ENCODE peak calls at places on chromosomes 5 and 9, in nine cellular contexts. O is GM23338, S is transverse colon, I is sigmoid colon, U is spleen, N is esophagus muscularis mucosa, L is suprapubic skin, E is breast epithelium, A is Panc1. Z is an unnamed sample.

GRCh38 chr5:32852535-32852934 is 141.4 kb downstream of the NPR3 start:
- DNase-seq in O (peak), S (peak), I (no peak), U (no peak), N (no peak), L (no peak), E (no peak), A (peak), Z (no peak)

GRCh38 chr9:36416870-36417269 is 16.8 kb upstream of the RNF38 start:
- DNase-seq in O (no peak), S (no peak), I (no peak), U (no peak), N (no peak), L (no peak), E (no peak), A (no peak), Z (no peak)

GRCh38 chr9:123550012-123550411 is 194.0 kb downstream of the CRB2 start:
- DNase-seq in O (no peak), S (no peak), I (no peak), U (no peak), N (peak), L (no peak), E (no peak), A (no peak), Z (no peak)

GRCh38 chr9:123135458-123135857 is 102.0 kb downstream of the GPR21 start:
- DNase-seq in O (no peak), S (no peak), I (no peak), U (no peak), N (no peak), L (no peak), E (no peak), A (no peak), Z (no peak)

GRCh38 chr9:98706651-98707103 is 2.1 kb downstream of the GABBR2 start:
- DNase-seq in O (no peak), S (no peak), I (no peak), U (no peak), N (no peak), L (no peak), E (no peak), A (no peak), Z (no peak)

GRCh38 chr9:101628173-101628572 is 33.4 kb upstream of the PPP3R2 start:
- DNase-seq in O (peak), S (no peak), I (no peak), U (no peak), N (no peak), L (no peak), E (no peak), A (no peak), Z (no peak)

GRCh38 chr9:114157516-114158176 is 2.3 kb downstream of the COL27A1 start:
- DNase-seq in O (no peak), S (no peak), I (no peak), U (no peak), N (no peak), L (no peak), E (no peak), A (no peak), Z (no peak)

GRCh38 chr9:117411547-117411946 is 3.3 kb downstream of the ASTN2 start:
- DNase-seq in O (peak), S (no peak), I (no peak), U (no peak), N (no peak), L (no peak), E (no peak), A (peak), Z (no peak)

GRCh38 chr9:1530681-1531080 is 480.5 kb downstream of the DMRT2 start:
- DNase-seq in O (no peak), S (no peak), I (no peak), U (no peak), N (no peak), L (no peak), E (no peak), A (no peak), Z (no peak)

GRCh38 chr5:54063817-54064216 is 246.6 kb downstream of the ARL15 start:
- DNase-seq in O (no peak), S (no peak), I (no peak), U (no peak), N (no peak), L (no peak), E (no peak), A (no peak), Z (no peak)

GRCh38 chr5:102931085-102931484 is 176.0 kb downstream of the PAM start:
- DNase-seq in O (no peak), S (no peak), I (no peak), U (no peak), N (no peak), L (no peak), E (no peak), A (no peak), Z (no peak)

GRCh38 chr5:102933300-102933699 is 178.2 kb downstream of the PAM start:
- DNase-seq in O (no peak), S (peak), I (no peak), U (no peak), N (no peak), L (no peak), E (no peak), A (no peak), Z (no peak)

GRCh38 chr5:102932781-102933180 is 177.7 kb downstream of the PAM start:
- DNase-seq in O (no peak), S (no peak), I (no peak), U (no peak), N (no peak), L (no peak), E (no peak), A (no peak), Z (no peak)

GRCh38 chr5:102930244-102930643 is 175.1 kb downstream of the PAM start:
- DNase-seq in O (no peak), S (no peak), I (no peak), U (no peak), N (no peak), L (no peak), E (no peak), A (no peak), Z (no peak)

DNA sequence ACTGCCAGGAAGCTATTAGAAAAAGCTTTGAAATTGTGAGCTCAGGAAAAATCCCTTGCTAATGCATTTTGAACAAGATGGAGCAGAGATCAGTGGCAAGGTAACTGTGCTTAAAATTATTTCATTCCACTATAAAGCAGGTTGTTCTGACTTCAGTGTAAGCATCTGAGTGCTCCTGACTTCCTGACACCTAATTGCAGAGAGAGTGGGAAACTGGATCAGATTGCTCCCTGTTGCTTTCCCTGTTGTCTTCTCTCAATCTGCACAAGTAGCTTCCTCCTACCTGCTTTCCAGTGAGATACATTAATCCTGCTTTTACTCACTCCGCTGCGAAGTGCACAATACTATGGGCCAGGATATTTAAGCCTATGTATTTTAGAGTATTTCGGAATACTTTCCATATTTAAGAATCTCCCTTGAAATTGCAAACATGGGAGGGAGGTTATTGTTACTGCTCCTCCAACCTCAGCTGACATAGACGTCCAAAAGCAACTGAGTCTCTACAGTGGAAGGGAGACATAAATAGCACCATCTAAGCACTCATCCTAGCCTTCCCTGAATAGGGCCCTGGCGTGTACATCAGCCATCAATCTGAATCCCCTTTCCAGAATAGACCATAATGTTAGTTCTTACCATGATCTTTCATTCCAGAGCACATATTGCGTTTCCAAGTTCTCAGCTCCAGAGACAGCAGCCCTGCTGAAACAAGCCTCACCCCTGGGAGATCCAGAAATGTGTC is 178.8 kb downstream of the PAM start:
- DNase-seq in O (no peak), S (no peak), I (no peak), U (no peak), N (no peak), L (no peak), E (no peak), A (no peak), Z (no peak)
- TF ChIP-seq POLR2AphosphoS5 in O (no peak), S (no peak), I (no peak), U (no peak), N (no peak), L (no peak), E (no peak), A (no peak), Z (no peak)

DNA sequence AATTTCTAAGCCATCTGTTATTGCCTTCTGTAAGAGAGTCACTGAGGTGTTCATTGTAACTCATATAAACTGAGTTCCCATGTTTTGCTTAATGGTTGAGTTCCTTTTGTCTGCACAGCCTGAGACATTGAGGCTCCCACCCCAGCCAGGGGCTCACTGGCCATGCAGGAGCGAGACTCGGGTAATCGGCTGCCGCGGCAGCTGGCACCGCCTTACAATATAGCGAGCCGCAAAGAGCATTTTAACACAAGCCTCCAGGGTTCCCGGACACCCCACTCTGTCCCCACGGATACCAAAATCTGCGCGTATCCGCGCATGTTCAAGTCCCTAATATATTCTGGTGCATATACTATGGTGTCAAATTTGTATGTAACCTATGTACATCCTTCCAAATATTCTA is 24.4 kb upstream of the GLDC start:
- DNase-seq in O (no peak), S (no peak), I (no peak), U (peak), N (no peak), L (no peak), E (no peak), A (no peak), Z (no peak)
- H3K27ac ChIP-seq in O (no peak), S (no peak), I (no peak), U (no peak), N (no peak), L (no peak), E (no peak), A (no peak), Z (no peak)

DNA sequence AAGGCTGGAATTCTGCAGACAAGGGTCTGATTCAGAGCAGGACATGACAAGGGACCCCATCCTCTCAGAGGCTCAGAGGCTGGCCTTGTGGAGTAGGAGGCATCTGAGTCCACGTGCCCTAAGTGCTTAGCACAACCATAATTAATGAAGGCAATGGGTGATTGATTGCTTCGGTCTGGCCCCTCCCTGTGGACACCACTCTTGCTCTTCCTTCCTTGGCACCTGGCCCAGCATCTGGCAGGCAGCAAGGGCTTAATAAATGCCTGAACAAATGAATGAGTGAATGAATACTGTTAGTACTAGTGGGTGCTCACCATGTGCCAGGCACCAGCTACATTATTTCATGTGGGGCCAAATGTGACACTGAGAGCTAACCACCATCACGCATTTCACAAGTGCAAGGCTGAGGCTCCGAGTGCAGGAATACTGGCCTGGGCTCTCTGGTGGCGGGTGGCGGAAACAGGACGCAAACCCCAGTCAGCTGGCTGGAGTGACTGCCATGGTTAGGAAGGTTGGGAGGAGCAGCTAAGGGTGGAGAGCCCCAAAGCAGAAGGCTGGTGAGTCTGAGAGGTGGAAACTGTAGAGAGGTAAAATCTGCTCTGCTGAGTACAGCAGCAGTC is 53.6 kb downstream of the ASS1 start:
- DNase-seq in O (no peak), S (no peak), I (no peak), U (no peak), N (no peak), L (no peak), E (no peak), A (no peak), Z (no peak)
- TF ChIP-seq POLR2AphosphoS5 in O (no peak), S (no peak), I (no peak), U (no peak), N (no peak), L (no peak), E (no peak), A (no peak), Z (no peak)

GRCh38 chr5:143220748-143221211 is 182.7 kb downstream of the NR3C1 start:
- DNase-seq in O (no peak), S (no peak), I (no peak), U (no peak), N (no peak), L (no peak), E (no peak), A (no peak), Z (no peak)
- H3K27ac ChIP-seq in O (no peak), S (peak), I (peak), U (peak), N (peak), L (peak), E (peak), A (no peak), Z (no peak)

GRCh38 chr9:107070591-107070990 is 207.6 kb downstream of the ZNF462 start:
- DNase-seq in O (no peak), S (no peak), I (no peak), U (no peak), N (no peak), L (no peak), E (no peak), A (no peak), Z (no peak)

GRCh38 chr9:107068581-107068980 is 205.6 kb downstream of the ZNF462 start:
- DNase-seq in O (no peak), S (peak), I (no peak), U (no peak), N (no peak), L (no peak), E (no peak), A (no peak), Z (no peak)

GRCh38 chr9:107064378-107064777 is 201.4 kb downstream of the ZNF462 start:
- DNase-seq in O (no peak), S (no peak), I (no peak), U (no peak), N (no peak), L (no peak), E (no peak), A (no peak), Z (no peak)

GRCh38 chr9:107067715-107068416 is 204.9 kb downstream of the ZNF462 start:
- DNase-seq in O (no peak), S (peak), I (no peak), U (no peak), N (no peak), L (no peak), E (no peak), A (no peak), Z (no peak)
- TF ChIP-seq POLR2AphosphoS5 in O (no peak), S (no peak), I (no peak), U (no peak), N (no peak), L (no peak), E (no peak), A (no peak), Z (no peak)

DNA sequence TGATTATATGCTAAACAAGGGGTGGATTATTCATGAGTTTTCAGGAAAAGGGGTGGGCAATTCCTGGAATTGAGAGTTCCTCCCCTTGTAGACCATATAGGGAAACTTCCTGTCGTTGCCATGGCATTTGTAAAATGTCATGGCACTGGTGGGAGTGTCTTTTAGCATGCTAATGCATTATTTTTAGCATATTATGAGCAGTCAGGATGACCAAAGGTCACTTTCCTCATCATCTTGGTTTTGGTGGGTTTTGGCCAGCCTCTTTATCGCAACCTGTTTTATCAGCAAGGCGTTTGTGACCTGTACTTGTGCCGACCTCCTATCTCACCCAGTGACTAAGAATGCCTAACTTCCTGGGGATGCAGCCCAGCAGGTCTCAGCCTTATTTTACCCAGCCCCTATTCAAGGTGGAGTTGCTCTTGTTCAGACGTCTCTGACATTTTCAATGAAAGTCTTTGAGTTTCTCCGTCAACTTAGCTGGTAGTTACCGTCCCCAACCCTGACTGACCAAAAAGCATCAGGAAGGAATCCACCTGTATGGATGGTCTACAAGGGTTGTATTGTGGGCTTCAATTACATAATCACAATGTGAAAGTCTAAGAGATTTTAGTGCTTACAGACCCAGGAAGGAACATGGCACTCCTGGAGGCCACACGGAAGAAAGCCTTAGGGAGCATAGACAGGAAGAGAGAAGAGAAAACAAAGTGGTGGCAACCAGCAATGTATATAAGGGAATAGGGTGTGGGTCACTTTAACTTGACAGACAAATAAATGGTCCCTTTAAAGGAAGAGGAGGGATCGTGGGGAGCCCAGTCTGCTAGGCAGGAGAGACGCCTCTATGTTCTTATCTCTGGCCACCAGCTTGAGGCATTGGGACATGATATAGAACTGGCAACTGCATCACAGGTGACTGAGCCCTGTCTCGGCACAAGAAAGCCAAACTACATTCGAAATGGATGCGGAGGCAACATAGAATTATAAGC is 80.6 kb downstream of the ALDH7A1 start:
- DNase-seq in O (no peak), S (no peak), I (no peak), U (no peak), N (no peak), L (no peak), E (no peak), A (no peak), Z (peak)
- H3K27ac ChIP-seq in O (no peak), S (no peak), I (peak), U (peak), N (peak), L (no peak), E (peak), A (no peak), Z (peak)

GRCh38 chr9:134468358-134468757 is 142.1 kb downstream of the RXRA start:
- DNase-seq in O (no peak), S (no peak), I (no peak), U (no peak), N (no peak), L (no peak), E (no peak), A (no peak), Z (no peak)

GRCh38 chr9:134472256-134472655 is 146.0 kb downstream of the RXRA start:
- DNase-seq in O (no peak), S (no peak), I (no peak), U (no peak), N (no peak), L (no peak), E (no peak), A (no peak), Z (no peak)

GRCh38 chr9:134473353-134474057 is 147.2 kb downstream of the RXRA start:
- DNase-seq in O (no peak), S (no peak), I (no peak), U (no peak), N (no peak), L (no peak), E (no peak), A (no peak), Z (no peak)

GRCh38 chr9:134466869-134467616 is 140.8 kb downstream of the RXRA start:
- DNase-seq in O (peak), S (no peak), I (no peak), U (no peak), N (no peak), L (no peak), E (no peak), A (no peak), Z (no peak)

DNA sequence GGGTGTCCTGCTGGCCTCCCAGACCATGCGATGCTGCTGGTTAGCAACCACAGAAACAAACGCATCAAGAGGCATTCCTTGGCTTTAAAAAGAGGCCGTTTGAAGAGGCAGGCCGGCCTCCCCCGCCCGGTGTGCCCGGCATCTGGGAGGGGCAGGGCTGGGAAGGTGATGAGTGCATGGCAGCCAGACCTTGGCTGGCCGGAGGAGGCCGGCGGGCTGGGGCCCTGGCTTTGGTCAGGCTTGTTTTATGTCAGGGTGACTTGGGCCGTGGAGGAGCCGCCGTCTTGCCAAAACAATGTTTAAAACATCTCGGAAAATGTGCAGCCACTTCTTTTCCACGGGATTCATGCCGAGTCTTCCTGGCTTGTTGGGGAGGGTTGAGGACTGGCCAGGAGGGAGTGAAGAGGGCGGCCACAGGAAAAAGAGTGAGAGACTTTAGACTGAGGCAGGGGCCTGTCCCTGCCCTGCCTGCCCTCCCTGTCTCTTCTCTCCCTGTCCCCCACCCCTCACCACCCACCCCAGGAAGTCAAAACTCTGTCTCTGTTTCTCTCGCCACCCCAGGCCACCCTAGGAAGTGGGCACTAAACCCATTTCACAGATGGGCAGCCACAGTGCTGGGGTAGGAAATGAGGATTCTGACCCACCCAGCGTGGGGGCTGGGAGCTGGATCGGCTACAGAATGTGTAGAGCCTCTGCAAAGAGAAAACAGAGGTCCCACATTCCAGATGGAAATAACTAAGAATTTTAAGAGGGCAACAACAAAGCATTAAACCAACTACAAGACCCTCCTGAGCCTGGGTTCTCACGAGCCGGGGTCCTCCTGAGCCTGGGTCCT is 143.0 kb downstream of the RXRA start:
- DNase-seq in O (no peak), S (peak), I (peak), U (no peak), N (peak), L (no peak), E (no peak), A (no peak), Z (no peak)
- TF ChIP-seq POLR2AphosphoS5 in O (no peak), S (no peak), I (no peak), U (no peak), N (peak), L (no peak), E (no peak), A (no peak), Z (peak)

GRCh38 chr9:128053560-128053959 is 13.6 kb downstream of the NAIF1 start:
- DNase-seq in O (no peak), S (no peak), I (no peak), U (peak), N (no peak), L (no peak), E (no peak), A (no peak), Z (no peak)
- H3K27ac ChIP-seq in O (no peak), S (peak), I (peak), U (peak), N (peak), L (no peak), E (no peak), A (no peak), Z (peak)

GRCh38 chr5:124924729-124925128 is 178.3 kb upstream of the ZNF608 start:
- DNase-seq in O (no peak), S (no peak), I (no peak), U (no peak), N (no peak), L (no peak), E (no peak), A (no peak), Z (no peak)
- TF ChIP-seq POLR2AphosphoS5 in O (no peak), S (no peak), I (no peak), U (no peak), N (no peak), L (no peak), E (no peak), A (no peak), Z (no peak)